ENCODE peak calls at places on chromosomes 12 and 14, in six cellular contexts. A is tibial artery; O is hypothalamus; R is activated CD8-positive, alpha-beta memory T cell treated with anti-CD3 and anti-CD28 coated beads for 24 hours; Q is activated T-cell treated with anti-CD3 and anti-CD28 coated beads, Interleukin-2, amount 50 U/mL, for 72 hours; F is activated naive CD4-positive, alpha-beta T cell treated with anti-CD3 and anti-CD28 coated beads, Interleukin-2, amount 10 ng/mL, durations not matched to agents 7 days and 5 days. C is an unnamed sample.

GRCh38 chr12:104138747-104139186 is 757 bp upstream of the NFYB start:
- DNase-seq in R (no peak), O (no peak), A (peak), F (no peak), Q (no peak), C (no peak)

GRCh38 chr14:52080171-52080800 is 11.4 kb upstream of the NID2 start:
- DNase-seq in A (no peak), Q (no peak), O (no peak), R (no peak), F (no peak), C (peak)

GRCh38 chr14:72061718-72062117 is 129.5 kb downstream of the RGS6 start:
- DNase-seq in O (no peak), F (no peak), A (no peak), R (no peak), Q (no peak), C (no peak)

GRCh38 chr12:124562018-124562795 is 5.2 kb downstream of the NCOR2 start:
- DNase-seq in R (no peak), Q (no peak), A (no peak), F (no peak), O (no peak), C (no peak)

GRCh38 chr12:96876966-96877365 is 30.1 kb upstream of the NEDD1 start:
- DNase-seq in F (no peak), A (no peak), R (no peak), Q (no peak), O (no peak), C (no peak)

GRCh38 chr12:131074221-131075083 is 120.7 kb downstream of the ADGRD1 start:
- DNase-seq in O (no peak), F (no peak), R (no peak), Q (no peak), A (peak), C (no peak)

GRCh38 chr14:24251880-24252288 is 9.5 kb upstream of the TINF2 start:
- DNase-seq in A (no peak), O (no peak), R (no peak), F (no peak), Q (no peak), C (no peak)

GRCh38 chr14:67186789-67187188 is 2.5 kb upstream of the GARIN2 start:
- DNase-seq in Q (peak), R (no peak), F (no peak), A (no peak), O (no peak), C (no peak)

GRCh38 chr14:39265741-39266588 is 32.2 kb downstream of the MIA2 start:
- DNase-seq in A (no peak), O (no peak), F (no peak), R (no peak), Q (no peak), C (peak)

GRCh38 chr12:114935658-114936057 is 251.7 kb upstream of the TBX3 start:
- DNase-seq in R (no peak), F (no peak), Q (no peak), O (no peak), A (no peak), C (peak)

GRCh38 chr14:30214456-30215090 is 286.9 kb upstream of the PRKD1 start:
- DNase-seq in R (no peak), A (no peak), Q (peak), F (no peak), O (no peak), C (peak)

GRCh38 chr12:5258498-5258897 is 173.4 kb upstream of the NTF3 start:
- DNase-seq in A (peak), R (no peak), Q (no peak), O (no peak), F (no peak), C (peak)

GRCh38 chr14:67622675-67623074 is 3.0 kb downstream of the ARG2 start:
- DNase-seq in F (no peak), Q (no peak), A (peak), R (no peak), O (no peak), C (peak)

GRCh38 chr12:110270125-110270962 is 10.7 kb upstream of the ATP2A2 start:
- DNase-seq in R (no peak), O (no peak), F (no peak), A (no peak), Q (no peak), C (peak)

GRCh38 chr14:71646518-71646917 is 285.7 kb upstream of the RGS6 start:
- DNase-seq in R (no peak), F (no peak), A (no peak), O (no peak), Q (no peak), C (no peak)

GRCh38 chr14:85093631-85094330 is 436.2 kb upstream of the FLRT2 start:
- DNase-seq in R (no peak), F (no peak), A (no peak), O (no peak), Q (no peak), C (no peak)

GRCh38 chr14:64604854-64605253 is 55.1 kb downstream of the PPP1R36 start:
- DNase-seq in F (no peak), A (no peak), Q (no peak), O (no peak), R (no peak), C (no peak)

GRCh38 chr14:96071561-96071960 is 32.4 kb downstream of the C14orf132 start:
- DNase-seq in F (no peak), Q (no peak), O (no peak), R (no peak), A (peak), C (no peak)

GRCh38 chr14:61269321-61270083 is 11.6 kb downstream of the TMEM30B start:
- DNase-seq in F (peak), R (peak), Q (peak), A (peak), O (peak), C (peak)

C was measured in H4.